ENCODE peak calls at places on chromosomes 2 and 18, in five cellular contexts. T is HepG2, U is K562, B is HCT116, R is GM12878. N is an unnamed sample.

GRCh38 chr2:106267997-106268396 is 73.9 kb upstream of the UXS1 start:
- DNase-seq in T (no peak), U (no peak), B (no peak), R (no peak), N (no peak)

GRCh38 chr2:111139637-111140317 is 19.1 kb downstream of the BCL2L11 start:
- DNase-seq in T (no peak), U (no peak), B (no peak), R (no peak), N (no peak)

GRCh38 chr2:10428355-10428754 is 19.8 kb downstream of the ODC1 start:
- DNase-seq in T (no peak), U (no peak), B (no peak), R (no peak), N (no peak)

GRCh38 chr2:120735750-120736170 is at the start of gene GLI2:
- DNase-seq in T (peak; percentile 15), U (peak; percentile 60), B (peak; percentile 65), R (no peak), N (peak; percentile 95)

GRCh38 chr2:132416080-132416911 is at the start of gene GPR39:
- DNase-seq in T (peak; percentile 92), U (no peak), B (peak; percentile 94), R (no peak), N (peak; percentile 76)

GRCh38 chr2:159155315-159155714 is 131.2 kb downstream of the WDSUB1 start:
- DNase-seq in T (no peak), U (no peak), B (no peak), R (no peak), N (no peak)

GRCh38 chr2:26605969-26606846 is 35.0 kb downstream of the CIB4 start:
- DNase-seq in T (no peak), U (no peak), B (no peak), R (no peak), N (no peak)

GRCh38 chr2:212032536-212033219 is 505.9 kb downstream of the ERBB4 start:
- DNase-seq in T (no peak), U (no peak), B (no peak), R (no peak), N (no peak)

GRCh38 chr2:209431701-209432100 is 7.9 kb downstream of the MAP2 start:
- DNase-seq in T (no peak), U (no peak), B (no peak), R (no peak), N (no peak)

GRCh38 chr18:46481048-46481846 is 175.8 kb downstream of the LOXHD1 start:
- DNase-seq in T (peak; percentile 28), U (peak; percentile 36), B (peak; percentile 27), R (no peak), N (peak; percentile 73)

GRCh38 chr2:172251231-172251630 is 148.5 kb upstream of the DLX2 start:
- DNase-seq in T (no peak), U (no peak), B (no peak), R (no peak), N (no peak)

GRCh38 chr18:39463986-39464385 is 1898.4 kb upstream of the CELF4 start:
- DNase-seq in T (no peak), U (no peak), B (no peak), R (no peak), N (no peak)

GRCh38 chr18:27952741-27953140 is 224.2 kb downstream of the CDH2 start:
- DNase-seq in T (peak; percentile 16), U (no peak), B (no peak), R (no peak), N (no peak)

GRCh38 chr2:46257980-46258379 is 39.2 kb upstream of the EPAS1 start:
- DNase-seq in T (no peak), U (no peak), B (no peak), R (no peak), N (no peak)

GRCh38 chr18:31217038-31217437 is 54.4 kb upstream of the DSC1 start:
- DNase-seq in T (no peak), U (no peak), B (no peak), R (no peak), N (peak; percentile 26)

GRCh38 chr2:129467012-129467779 is 512.3 kb upstream of the RAB6C start:
- DNase-seq in T (no peak), U (no peak), B (no peak), R (no peak), N (no peak)

GRCh38 chr2:169361706-169362345 is 508 bp downstream of the LRP2 start:
- DNase-seq in T (no peak), U (peak; percentile 21), B (no peak), R (no peak), N (peak; percentile 72)

GRCh38 chr18:79396431-79397287 is 929 bp downstream of the NFATC1 start:
- DNase-seq in T (no peak), U (no peak), B (no peak), R (no peak), N (peak; percentile 82)

GRCh38 chr2:27422958-27423357 is 5.5 kb upstream of the NRBP1 start:
- DNase-seq in T (no peak), U (no peak), B (no peak), R (no peak), N (no peak)

GRCh38 chr2:69791045-69791444 is 38.4 kb upstream of the GMCL1 start:
- DNase-seq in T (no peak), U (no peak), B (no peak), R (no peak), N (no peak)

GRCh38 chr2:96540136-96540535 is 3.6 kb downstream of the ARID5A start:
- DNase-seq in T (no peak), U (no peak), B (no peak), R (no peak), N (no peak)

GRCh38 chr18:67199993-67200617 is 316.4 kb downstream of the DSEL start:
- DNase-seq in T (peak; percentile 53), U (no peak), B (peak; percentile 8), R (peak; percentile 11), N (peak; percentile 60)

GRCh38 chr18:10290244-10291240 is 163.9 kb upstream of the APCDD1 start:
- DNase-seq in T (no peak), U (no peak), B (no peak), R (no peak), N (no peak)

DNA sequence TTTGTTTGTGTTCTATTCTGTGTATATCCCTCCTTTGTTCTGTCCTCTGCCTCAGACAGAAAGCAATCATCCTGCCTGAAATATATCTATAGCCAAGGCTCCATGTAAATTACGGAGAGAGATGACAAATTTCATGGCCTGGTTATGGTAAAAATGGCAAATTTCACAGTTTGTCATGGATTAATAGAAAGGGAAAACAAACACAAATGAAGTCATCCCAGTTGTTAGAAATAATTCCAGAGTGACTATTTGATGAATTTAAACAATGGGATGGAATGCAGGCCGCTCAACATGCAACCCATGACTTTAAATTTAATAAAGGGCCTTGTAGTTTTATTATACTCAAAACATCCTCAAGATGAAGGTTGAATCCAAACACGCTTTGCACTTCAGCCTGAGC is 228.9 kb downstream of the ETAA1 start:
- DNase-seq in T (no peak), U (no peak), B (no peak), R (no peak), N (no peak)
- H3K27ac ChIP-seq in T (no peak overlapping the region), U (no peak overlapping the region), B (no peak overlapping the region), R (no peak overlapping the region), N (no peak overlapping the region)

GRCh38 chr2:1588994-1589611 is 155.2 kb downstream of the PXDN start:
- DNase-seq in T (no peak), U (no peak), B (no peak), R (no peak), N (peak; percentile 35)
- TF ChIP-seq CTCF in T (peak; percentile 36), U (peak; percentile 16), B (no peak), R (no peak), N (peak; percentile 35)

GRCh38 chr18:32772580-32773186 is at the start of gene KLHL14:
- DNase-seq in T (no peak), U (no peak), B (no peak), R (no peak), N (peak; percentile 13)
- TF ChIP-seq EZH2 in T (no peak), U (no peak), B (no peak), R (no peak), N (peak; percentile 81)

DNA sequence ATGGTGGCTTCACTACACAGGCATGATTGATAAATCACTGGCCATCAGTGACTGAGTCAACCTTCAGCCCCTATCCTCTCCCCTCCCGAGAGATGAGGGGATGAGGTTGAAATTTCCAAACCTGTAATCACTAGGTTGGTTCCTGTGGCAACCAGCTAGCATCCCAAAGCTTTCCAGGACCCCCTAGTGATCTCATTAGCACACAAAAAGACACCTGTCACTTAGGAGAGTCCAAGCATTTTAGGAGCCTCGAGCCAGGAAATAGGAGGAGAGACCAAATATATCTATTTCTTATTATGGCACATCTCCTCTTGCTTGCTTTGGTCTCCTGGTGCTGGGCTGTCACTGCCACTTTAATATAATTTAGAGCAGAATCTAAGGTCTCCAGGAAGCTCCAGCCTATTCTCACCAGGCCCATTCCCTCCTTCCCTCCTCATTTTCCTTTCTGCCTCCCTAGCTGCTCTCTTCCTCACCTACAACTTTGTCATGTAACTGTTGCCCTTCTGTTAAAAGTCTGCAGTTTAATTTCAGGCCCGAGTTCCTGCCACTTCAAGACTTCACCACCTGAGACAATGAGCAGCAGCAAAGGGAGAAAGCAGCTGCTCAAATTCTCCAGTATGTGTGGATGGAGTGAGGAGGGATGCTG is 33.2 kb upstream of the NAB1 start:
- DNase-seq in T (no peak), U (no peak), B (no peak), R (no peak), N (no peak)
- H3K27ac ChIP-seq in T (no peak overlapping the region), U (no peak overlapping the region), B (no peak overlapping the region), R (no peak overlapping the region), N (no peak overlapping the region)

DNA sequence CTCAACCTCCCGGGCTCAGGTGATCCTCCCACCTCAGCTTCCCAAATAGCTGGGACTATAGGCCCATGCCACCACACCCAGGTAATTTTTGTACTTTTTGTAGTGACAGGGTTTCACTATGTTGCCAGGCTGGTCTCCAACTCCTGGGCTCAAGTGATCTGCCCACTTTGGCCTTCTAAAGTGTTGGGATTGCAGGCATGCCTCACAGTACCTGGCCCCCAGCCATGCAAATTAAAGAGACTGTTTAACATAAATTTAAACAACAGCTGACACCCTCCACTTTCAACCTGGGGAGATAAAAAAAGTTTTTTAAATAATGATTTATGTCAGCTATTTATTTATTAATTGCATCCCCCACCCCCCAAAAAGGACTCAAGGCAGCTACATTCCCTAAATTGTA is 234.7 kb downstream of the CCDC178 start:
- DNase-seq in T (no peak), U (no peak), B (no peak), R (no peak), N (no peak)
- TF ChIP-seq CTCF in T (no peak), U (no peak), B (no peak), R (no peak), N (no peak)

DNA sequence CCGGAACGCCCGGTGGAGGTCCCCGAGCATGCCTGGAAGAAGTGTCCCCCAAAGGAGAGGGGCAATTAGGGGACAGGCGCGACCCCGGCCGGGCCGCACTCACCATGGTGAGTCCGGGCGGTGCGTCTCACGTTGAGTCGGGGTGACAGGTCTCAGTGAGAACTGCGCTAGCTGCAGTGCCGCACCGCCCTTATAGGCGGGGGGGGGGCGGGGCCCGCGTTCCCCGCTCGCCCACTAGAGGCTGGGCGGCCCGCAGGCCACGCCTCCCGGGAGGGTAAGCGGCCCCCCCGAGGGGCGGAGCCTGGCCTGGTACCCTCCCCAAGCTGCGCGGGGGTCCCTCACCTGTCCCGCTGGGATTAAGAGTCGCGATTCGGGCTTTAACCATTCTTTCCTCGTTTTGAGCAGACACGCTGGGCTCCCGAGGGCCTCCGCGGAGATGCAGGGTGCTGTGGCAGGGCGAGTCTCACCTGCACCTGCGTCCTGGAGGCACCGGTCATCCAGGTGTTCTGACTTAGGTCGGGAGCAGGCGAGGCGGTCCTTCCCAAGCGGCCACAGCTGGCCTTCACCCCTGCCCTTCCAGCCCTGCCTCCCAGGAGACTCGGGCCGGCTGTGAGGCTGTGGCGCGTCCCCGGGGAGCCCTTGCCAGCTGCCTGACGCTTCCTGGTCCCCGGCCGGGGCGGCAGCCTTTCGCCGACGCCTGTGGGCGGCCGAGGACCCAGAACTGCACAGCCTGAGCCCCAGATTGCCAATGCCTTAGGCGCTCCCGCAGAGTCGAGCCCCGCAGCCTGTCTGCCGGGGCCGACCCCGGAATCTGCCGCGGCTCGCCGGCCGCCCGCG is at the start of gene TUBA4A:
- DNase-seq in T (peak; percentile 58), U (peak; percentile 96), B (peak; percentile 49), R (no peak), N (peak; percentile 86)
- TF ChIP-seq EZH2 in T (no peak), U (no peak), B (no peak), R (no peak), N (peak; percentile 94)